ENCODE peak calls at places on chromosomes 3 and 15, in five cellular contexts. J is IMR-90, O is adrenal gland, Q is stomach, X is tibial nerve. W is an unnamed sample.

GRCh38 chr3:172129868-172130751 is 90.7 kb downstream of the FNDC3B start:
- DNase-seq in Q (peak; percentile 85), O (peak; percentile 98), X (peak; percentile 81), J (peak; percentile 99), W (peak; percentile 98)

GRCh38 chr3:9211155-9211950 is 38.1 kb downstream of the SRGAP3 start:
- DNase-seq in O (no peak), X (no peak), Q (no peak), J (peak; percentile 31), W (no peak)

GRCh38 chr3:48422272-48422671 is 7.6 kb downstream of the PLXNB1 start:
- DNase-seq in J (no peak), O (no peak), X (no peak), Q (no peak), W (no peak)

GRCh38 chr3:55439657-55440405 is 47.3 kb downstream of the WNT5A start:
- DNase-seq in X (no peak), J (no peak), Q (no peak), O (no peak), W (no peak)

GRCh38 chr3:126528800-126529541 is 5.0 kb downstream of the CHST13 start:
- DNase-seq in X (no peak), O (peak; percentile 76), J (no peak), Q (no peak), W (no peak)

GRCh38 chr3:173893066-173893465 is 495.5 kb downstream of the NLGN1 start:
- DNase-seq in Q (no peak), X (no peak), O (no peak), J (peak; percentile 57), W (no peak)

GRCh38 chr3:184618793-184619192 is 57.2 kb downstream of the EPHB3 start:
- DNase-seq in Q (no peak), O (no peak), J (no peak), X (no peak), W (no peak)

GRCh38 chr3:108180214-108180613 is 42.0 kb downstream of the IFT57 start:
- DNase-seq in X (no peak), Q (no peak), O (no peak), J (peak; percentile 79), W (no peak)

GRCh38 chr15:56351362-56351761 is 13.9 kb upstream of the TEX9 start:
- DNase-seq in Q (no peak), J (no peak), O (no peak), X (no peak), W (no peak)

GRCh38 chr15:71746719-71747118 is 63.6 kb upstream of the NR2E3 start:
- DNase-seq in X (no peak), Q (no peak), J (no peak), O (no peak), W (no peak)

GRCh38 chr15:58854598-58854997 is 78.9 kb downstream of the SLTM start:
- DNase-seq in J (peak; percentile 12), Q (no peak), O (no peak), X (no peak), W (no peak)

GRCh38 chr3:126711361-126711760 is 7.3 kb downstream of the CHCHD6 start:
- DNase-seq in X (no peak), Q (no peak), J (peak; percentile 73), O (no peak), W (no peak)

GRCh38 chr3:25849641-25850040 is 59.8 kb downstream of the OXSM start:
- DNase-seq in J (peak; percentile 57), X (no peak), O (no peak), Q (no peak), W (no peak)

GRCh38 chr3:64783200-64783599 is 95.4 kb upstream of the ADAMTS9 start:
- DNase-seq in Q (no peak), O (no peak), J (no peak), X (no peak), W (no peak)

GRCh38 chr3:151011427-151011826 is 38.9 kb upstream of the CLRN1 start:
- DNase-seq in X (no peak), O (no peak), J (peak; percentile 21), Q (no peak), W (no peak)

GRCh38 chr15:58748787-58749531 is 548 bp downstream of the ADAM10 start:
- DNase-seq in Q (peak; percentile 49), J (no peak), O (peak; percentile 65), X (no peak), W (peak; percentile 91)

GRCh38 chr3:159877924-159878323 is 110.7 kb upstream of the IL12A start:
- DNase-seq in X (no peak), J (peak; percentile 82), Q (no peak), O (no peak), W (no peak)

GRCh38 chr3:64278631-64279030 is 53.4 kb upstream of the PRICKLE2 start:
- DNase-seq in J (peak; percentile 50), Q (no peak), O (no peak), X (no peak), W (no peak)

GRCh38 chr15:28923726-28924280 is 38.0 kb downstream of the APBA2 start:
- DNase-seq in X (no peak), O (no peak), Q (no peak), J (no peak), W (no peak)

GRCh38 chr3:188220097-188220788 is 66.3 kb downstream of the LPP start:
- DNase-seq in X (no peak), O (no peak), Q (no peak), J (peak; percentile 73), W (no peak)

GRCh38 chr15:67812232-67812631 is 13.1 kb upstream of the SKOR1 start:
- DNase-seq in Q (no peak), O (no peak), J (no peak), X (no peak), W (no peak)

GRCh38 chr3:59424268-59425010 is 374.6 kb upstream of the CFAP20DC start:
- DNase-seq in X (no peak), O (no peak), Q (no peak), J (peak; percentile 93), W (no peak)

GRCh38 chr3:149377408-149378111 is at the start of gene TM4SF1:
- DNase-seq in X (peak; percentile 56), J (peak; percentile 97), Q (peak; percentile 65), O (peak; percentile 66), W (peak; percentile 88)

GRCh38 chr3:14885307-14885706 is 62.1 kb upstream of the NR2C2 start:
- DNase-seq in J (no peak), O (no peak), X (no peak), Q (peak; percentile 75), W (no peak)

GRCh38 chr3:12224181-12225147 is 64.4 kb upstream of the PPARG start:
- DNase-seq in Q (peak; percentile 82), X (no peak), J (peak; percentile 49), O (no peak), W (no peak)

GRCh38 chr3:32467333-32468070 is 35.1 kb downstream of the CMTM6 start:
- DNase-seq in Q (peak; percentile 86), J (peak; percentile 52), X (peak; percentile 63), O (peak; percentile 58), W (peak; percentile 49)

GRCh38 chr3:151268267-151269235 is 9.8 kb downstream of the P2RY14 start:
- DNase-seq in Q (no peak), X (no peak), O (no peak), J (peak; percentile 28), W (no peak)

DNA sequence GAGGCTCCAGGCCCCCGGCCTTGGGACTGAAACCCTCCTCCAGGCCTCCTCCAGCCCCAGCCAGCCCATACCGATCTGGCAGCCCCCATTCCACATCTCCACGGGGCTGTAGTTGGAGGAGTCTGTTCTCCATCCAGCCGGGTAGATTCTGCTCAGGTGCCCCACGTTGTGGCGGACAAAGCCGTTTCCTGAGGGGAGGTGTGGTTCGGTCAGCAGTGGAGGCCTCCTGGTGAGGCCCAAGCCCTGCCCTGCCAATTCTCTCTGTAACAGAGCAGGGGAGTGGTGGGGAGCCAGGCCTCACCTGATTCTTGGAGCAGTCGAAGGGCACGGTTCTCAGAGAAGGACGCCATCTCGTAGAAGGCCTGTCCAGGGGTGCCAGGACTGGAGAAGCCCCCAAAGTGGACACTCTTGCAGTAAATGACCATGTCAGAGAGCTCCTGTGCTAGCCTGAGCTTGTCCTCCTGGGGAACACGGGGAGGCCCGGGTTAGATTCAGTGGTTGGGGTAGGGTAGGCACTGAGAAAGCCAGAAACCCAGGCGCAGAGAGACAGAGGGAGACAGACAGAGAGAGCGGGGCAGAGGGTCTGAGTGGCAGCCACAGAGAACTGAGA is 18.5 kb downstream of the VILL start:
- DNase-seq in Q (no peak), O (no peak), J (no peak), X (no peak), W (no peak)
- TF ChIP-seq POLR2A in Q (no peak), O (no peak), J (no peak), X (no peak), W (no peak)

DNA sequence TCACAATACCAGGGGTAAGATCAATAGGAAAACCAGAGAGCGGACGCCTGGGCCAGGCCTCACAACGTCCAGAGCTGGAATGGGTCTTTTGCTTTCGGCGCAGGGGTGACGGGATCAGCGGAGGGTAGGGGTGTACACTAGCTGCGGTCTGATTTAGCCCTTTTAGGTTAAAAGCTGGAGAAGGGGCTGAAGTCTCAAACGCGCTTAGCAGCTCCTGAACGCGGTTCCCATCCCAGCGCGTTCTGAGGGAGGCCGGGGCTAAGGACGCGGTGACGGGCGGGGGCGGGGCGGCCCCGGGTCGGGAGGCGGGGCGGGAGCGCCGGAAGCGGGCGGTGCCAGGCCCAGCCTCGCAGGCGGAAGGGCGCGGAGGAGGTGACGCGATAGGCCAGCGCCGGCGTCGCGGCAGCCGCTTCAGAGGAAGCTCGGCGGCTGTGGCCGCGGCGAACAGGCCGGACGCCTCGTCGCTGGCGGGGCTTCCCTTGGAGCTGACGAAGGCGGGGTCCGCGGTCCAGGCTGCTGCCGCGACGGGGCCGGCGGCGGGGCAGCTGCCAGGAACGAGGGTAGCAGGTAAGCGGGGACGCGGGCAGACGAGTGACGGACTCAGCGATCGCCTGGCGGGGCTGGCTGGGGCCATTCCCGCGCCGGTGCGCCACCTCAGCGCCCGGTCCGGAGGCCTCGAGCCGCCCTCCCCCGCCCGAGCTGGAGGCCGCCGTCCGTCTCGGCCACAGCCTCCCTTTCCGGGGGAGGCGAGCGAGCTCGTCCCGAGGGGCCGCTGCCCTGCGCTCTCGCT is at the start of gene SENP5:
- DNase-seq in O (peak; percentile 90), X (peak; percentile 72), J (peak; percentile 86), Q (peak; percentile 94), W (peak; percentile 82)
- TF ChIP-seq POLR2A in O (peak; percentile 97), X (peak; percentile 50), J (peak; percentile 97), Q (no peak), W (no peak)

DNA sequence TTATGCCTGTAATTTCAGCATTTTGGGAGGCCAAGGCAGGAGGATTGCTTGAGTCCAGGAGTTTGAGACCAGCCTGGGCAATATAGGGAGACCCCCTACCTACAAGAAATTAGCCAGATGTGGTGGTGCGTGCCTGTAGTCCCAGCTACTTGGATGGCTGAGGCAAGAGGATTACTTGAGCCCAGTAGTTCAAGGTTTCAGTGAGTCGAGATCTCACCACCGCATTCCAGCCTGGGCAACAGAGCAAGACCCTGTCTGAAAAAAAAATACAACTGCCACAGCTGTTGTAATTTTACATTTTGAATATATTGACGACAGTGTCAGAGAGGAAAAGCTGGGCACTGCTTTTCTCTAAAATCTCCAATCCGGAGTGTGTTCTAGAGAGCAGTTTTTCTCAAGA is 21.2 kb downstream of the TATDN2 start:
- DNase-seq in J (no peak), Q (no peak), O (no peak), X (no peak), W (peak; percentile 26)
- TF ChIP-seq POLR2A in J (no peak), Q (no peak), O (no peak), X (no peak), W (no peak)

DNA sequence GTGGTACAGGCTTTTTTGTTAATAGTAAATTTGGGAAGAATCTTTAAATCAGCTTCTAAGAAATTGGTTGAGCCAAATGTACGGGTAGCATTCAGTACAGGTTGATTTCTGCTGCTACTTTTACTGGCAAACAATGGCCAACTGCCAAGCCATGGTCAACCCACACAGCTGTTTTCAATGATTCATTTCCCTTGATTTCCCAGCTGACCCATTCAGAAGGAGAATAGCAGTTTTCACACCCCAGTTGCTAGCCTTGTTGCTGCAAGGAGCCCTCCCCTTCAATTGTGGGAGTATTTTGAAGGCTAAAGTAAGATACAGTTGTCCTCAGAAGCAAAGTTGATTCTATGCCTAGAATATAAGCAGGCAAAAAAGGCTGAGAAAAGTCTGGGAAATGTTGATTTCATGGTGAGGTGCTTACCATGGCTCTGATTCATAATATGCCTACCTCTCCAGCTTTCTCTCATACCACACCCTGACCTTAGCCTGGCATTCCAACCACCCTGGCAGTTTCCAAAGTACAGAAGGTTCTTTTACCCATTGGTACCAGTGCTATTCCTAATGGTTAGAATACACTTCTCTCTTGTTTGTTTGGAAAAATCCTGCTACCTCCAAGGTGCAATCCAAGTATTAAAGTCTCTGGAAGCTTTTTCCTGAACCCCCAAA is 320.3 kb upstream of the TGFBR2 start:
- DNase-seq in J (peak; percentile 88), O (peak; percentile 58), Q (peak; percentile 77), X (peak; percentile 58), W (peak; percentile 91)
- TF ChIP-seq POLR2A in J (no peak), O (no peak), Q (no peak), X (no peak), W (no peak)

W was measured in lower leg skin.